ENCODE peak calls at places on chromosomes 12 and 14, in seven cellular contexts. One of them, this sample, is unnamed.
A peak's percentile ranks its signal among the peaks of the same experiment; 100 is the strongest.

GRCh38 chr14:58783801-58784511 is 146.2 kb downstream of the DACT1 start:
- DNase-seq in neural progenitor cell: no peak
- DNase-seq in endothelial cell of umbilical vein: no peak
- DNase-seq in mesendoderm: no peak
- DNase-seq in IMR-90: peak; percentile 30
- DNase-seq in MM.1S: no peak
- DNase-seq in HCT116: no peak
- DNase-seq in this sample: no peak

GRCh38 chr14:62125793-62126192 is 363.6 kb downstream of the SNAPC1 start:
- DNase-seq in neural progenitor cell: no peak
- DNase-seq in endothelial cell of umbilical vein: no peak
- DNase-seq in mesendoderm: no peak
- DNase-seq in IMR-90: no peak
- DNase-seq in MM.1S: no peak
- DNase-seq in HCT116: no peak
- DNase-seq in this sample: no peak

GRCh38 chr12:115000038-115000437 is 316.1 kb upstream of the TBX3 start:
- DNase-seq in neural progenitor cell: no peak
- DNase-seq in endothelial cell of umbilical vein: no peak
- DNase-seq in mesendoderm: peak; percentile 72
- DNase-seq in IMR-90: peak; percentile 54
- DNase-seq in MM.1S: peak; percentile 33
- DNase-seq in HCT116: peak; percentile 54
- DNase-seq in this sample: peak; percentile 75

GRCh38 chr12:26238341-26239126 is 43.2 kb downstream of the SSPN start:
- DNase-seq in neural progenitor cell: no peak
- DNase-seq in endothelial cell of umbilical vein: no peak
- DNase-seq in mesendoderm: no peak
- DNase-seq in IMR-90: no peak
- DNase-seq in MM.1S: no peak
- DNase-seq in HCT116: no peak
- DNase-seq in this sample: no peak

GRCh38 chr12:5428332-5429221 is 3.3 kb upstream of the NTF3 start:
- DNase-seq in neural progenitor cell: peak; percentile 70
- DNase-seq in endothelial cell of umbilical vein: peak; percentile 50
- DNase-seq in mesendoderm: peak; percentile 74
- DNase-seq in IMR-90: peak; percentile 75
- DNase-seq in MM.1S: no peak
- DNase-seq in HCT116: no peak
- DNase-seq in this sample: peak; percentile 42

GRCh38 chr14:51014086-51014485 is 69.8 kb upstream of the PYGL start:
- DNase-seq in neural progenitor cell: peak; percentile 40
- DNase-seq in endothelial cell of umbilical vein: no peak
- DNase-seq in mesendoderm: no peak
- DNase-seq in IMR-90: peak; percentile 67
- DNase-seq in MM.1S: no peak
- DNase-seq in HCT116: no peak
- DNase-seq in this sample: no peak

GRCh38 chr14:61553730-61554641 is 141.3 kb upstream of the HIF1A start:
- DNase-seq in neural progenitor cell: peak; percentile 67
- DNase-seq in endothelial cell of umbilical vein: no peak
- DNase-seq in mesendoderm: no peak
- DNase-seq in IMR-90: peak; percentile 98
- DNase-seq in MM.1S: no peak
- DNase-seq in HCT116: no peak
- DNase-seq in this sample: peak; percentile 86

GRCh38 chr14:72000907-72001306 is 68.7 kb downstream of the RGS6 start:
- DNase-seq in neural progenitor cell: no peak
- DNase-seq in endothelial cell of umbilical vein: no peak
- DNase-seq in mesendoderm: no peak
- DNase-seq in IMR-90: no peak
- DNase-seq in MM.1S: no peak
- DNase-seq in HCT116: no peak
- DNase-seq in this sample: no peak

GRCh38 chr12:103423061-103423473 is 72.7 kb downstream of the C12orf42 start:
- DNase-seq in neural progenitor cell: peak; percentile 60
- DNase-seq in endothelial cell of umbilical vein: no peak
- DNase-seq in mesendoderm: no peak
- DNase-seq in IMR-90: no peak
- DNase-seq in MM.1S: no peak
- DNase-seq in HCT116: no peak
- DNase-seq in this sample: no peak

GRCh38 chr14:76957224-76957881 is 71.2 kb downstream of the IRF2BPL start:
- DNase-seq in neural progenitor cell: no peak
- DNase-seq in endothelial cell of umbilical vein: peak; percentile 48
- DNase-seq in mesendoderm: peak; percentile 84
- DNase-seq in IMR-90: no peak
- DNase-seq in MM.1S: no peak
- DNase-seq in HCT116: no peak
- DNase-seq in this sample: no peak

GRCh38 chr14:30988509-30988908 is 36.9 kb upstream of the AP4S1 start:
- DNase-seq in neural progenitor cell: no peak
- DNase-seq in endothelial cell of umbilical vein: peak; percentile 13
- DNase-seq in mesendoderm: no peak
- DNase-seq in IMR-90: peak; percentile 61
- DNase-seq in MM.1S: no peak
- DNase-seq in HCT116: no peak
- DNase-seq in this sample: no peak

GRCh38 chr12:122051231-122051876 is 27.2 kb upstream of the MLXIP start:
- DNase-seq in neural progenitor cell: no peak
- DNase-seq in endothelial cell of umbilical vein: peak; percentile 39
- DNase-seq in mesendoderm: no peak
- DNase-seq in IMR-90: peak; percentile 44
- DNase-seq in MM.1S: no peak
- DNase-seq in HCT116: no peak
- DNase-seq in this sample: no peak

DNA sequence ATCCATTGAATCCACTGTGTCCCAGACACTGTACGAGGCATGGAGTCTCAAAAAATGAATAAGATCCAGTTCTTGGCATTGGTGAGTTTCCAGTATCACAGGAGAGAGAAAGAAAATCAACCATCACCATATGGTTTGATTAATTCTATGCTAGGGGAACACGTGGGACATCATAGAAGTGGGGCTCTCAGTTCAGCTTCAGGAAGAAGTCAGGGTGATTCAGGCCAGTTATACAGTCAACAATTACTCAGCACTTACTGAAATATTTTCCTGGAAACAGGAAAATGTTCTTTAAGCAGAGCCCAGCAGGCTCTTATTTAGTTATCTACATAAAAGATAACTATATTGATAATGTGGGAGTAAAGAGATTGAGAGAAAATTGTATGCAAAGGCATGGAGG is 407.2 kb downstream of the NOVA1 start:
- DNase-seq in neural progenitor cell: no peak
- DNase-seq in endothelial cell of umbilical vein: peak; percentile 54
- DNase-seq in mesendoderm: no peak
- DNase-seq in IMR-90: no peak
- DNase-seq in MM.1S: no peak
- DNase-seq in HCT116: no peak
- DNase-seq in this sample: no peak
- H3K4me3 ChIP-seq in neural progenitor cell: no peak overlapping the region
- H3K4me3 ChIP-seq in endothelial cell of umbilical vein: no peak overlapping the region
- H3K4me3 ChIP-seq in mesendoderm: no peak overlapping the region
- H3K4me3 ChIP-seq in IMR-90: no peak overlapping the region
- H3K4me3 ChIP-seq in MM.1S: no peak overlapping the region
- H3K4me3 ChIP-seq in HCT116: no peak overlapping the region
- H3K4me3 ChIP-seq in this sample: no peak overlapping the region

DNA sequence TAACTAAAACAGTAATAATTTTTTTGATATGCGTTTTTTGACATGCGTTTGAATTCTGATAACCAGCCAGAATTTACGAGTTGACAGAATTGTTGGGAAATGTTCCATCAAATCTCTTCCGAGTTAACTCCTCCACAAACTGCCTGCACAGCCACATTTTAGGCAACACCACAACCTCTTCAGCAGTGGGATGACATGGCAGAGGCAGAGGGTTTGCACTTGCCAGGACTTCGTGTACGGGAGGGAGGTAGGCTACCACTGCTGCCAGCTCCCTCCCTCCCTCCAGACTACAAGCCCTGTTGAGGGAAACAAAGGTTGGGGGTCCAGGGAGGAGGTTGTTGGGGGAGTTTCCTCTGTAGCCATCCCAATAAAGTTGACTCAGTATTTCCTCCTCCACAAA is 14.5 kb upstream of the ACTR6 start:
- DNase-seq in neural progenitor cell: no peak
- DNase-seq in endothelial cell of umbilical vein: no peak
- DNase-seq in mesendoderm: no peak
- DNase-seq in IMR-90: no peak
- DNase-seq in MM.1S: no peak
- DNase-seq in HCT116: no peak
- DNase-seq in this sample: no peak
- H3K9ac ChIP-seq in neural progenitor cell: no peak overlapping the region
- H3K9ac ChIP-seq in endothelial cell of umbilical vein: no peak overlapping the region
- H3K9ac ChIP-seq in mesendoderm: no peak overlapping the region
- H3K9ac ChIP-seq in IMR-90: no peak overlapping the region
- H3K9ac ChIP-seq in MM.1S: no peak overlapping the region
- H3K9ac ChIP-seq in HCT116: no peak overlapping the region
- H3K9ac ChIP-seq in this sample: no peak overlapping the region

GRCh38 chr12:113248046-113248825 is 27.0 kb downstream of the TPCN1 start:
- DNase-seq in neural progenitor cell: no peak
- DNase-seq in endothelial cell of umbilical vein: no peak
- DNase-seq in mesendoderm: no peak
- DNase-seq in IMR-90: no peak
- DNase-seq in MM.1S: no peak
- DNase-seq in HCT116: no peak
- DNase-seq in this sample: no peak
- H3K4me2 ChIP-seq in neural progenitor cell: no peak overlapping the region
- H3K4me2 ChIP-seq in endothelial cell of umbilical vein: no peak overlapping the region
- H3K4me2 ChIP-seq in mesendoderm: no peak overlapping the region
- H3K4me2 ChIP-seq in IMR-90: no peak overlapping the region
- H3K4me2 ChIP-seq in MM.1S: no peak overlapping the region
- H3K4me2 ChIP-seq in HCT116: no peak overlapping the region
- H3K4me2 ChIP-seq in this sample: no peak overlapping the region

GRCh38 chr12:106582661-106583577 is at the start of gene RFX4:
- DNase-seq in neural progenitor cell: peak; percentile 89
- DNase-seq in endothelial cell of umbilical vein: no peak
- DNase-seq in mesendoderm: peak; percentile 74
- DNase-seq in IMR-90: no peak
- DNase-seq in MM.1S: no peak
- DNase-seq in HCT116: no peak
- DNase-seq in this sample: no peak
- H3K4me3 ChIP-seq in neural progenitor cell: peak within 1 kb of the TSS; percentile 49
- H3K4me3 ChIP-seq in endothelial cell of umbilical vein: no peak within 1 kb of the TSS
- H3K4me3 ChIP-seq in mesendoderm: peak within 1 kb of the TSS; percentile 68
- H3K4me3 ChIP-seq in IMR-90: no peak within 1 kb of the TSS
- H3K4me3 ChIP-seq in MM.1S: peak within 1 kb of the TSS; percentile 12
- H3K4me3 ChIP-seq in HCT116: no peak within 1 kb of the TSS
- H3K4me3 ChIP-seq in this sample: no peak within 1 kb of the TSS

DNA sequence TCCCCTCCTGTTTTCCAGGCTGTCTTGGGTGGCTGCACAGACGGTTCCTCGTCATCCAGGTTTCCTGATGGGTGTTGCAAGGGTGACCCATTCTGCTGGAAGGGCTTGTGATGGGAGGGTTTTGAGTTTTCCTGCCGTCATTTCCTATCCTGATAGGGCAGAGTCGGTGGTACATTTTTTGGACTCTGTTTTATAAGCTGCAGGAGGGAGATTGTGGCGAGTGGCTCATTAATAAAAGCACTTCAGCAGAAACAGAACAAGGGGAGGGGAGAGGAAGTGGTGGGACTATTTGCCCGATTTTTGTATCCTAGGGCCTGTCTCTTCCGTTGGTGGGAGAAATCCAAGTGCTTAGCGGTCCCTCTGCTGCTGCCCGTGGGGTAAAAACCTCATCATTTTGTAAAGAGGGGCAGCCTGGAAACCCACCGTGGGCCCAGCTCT is 40.0 kb downstream of the TSPAN9 start:
- DNase-seq in neural progenitor cell: no peak
- DNase-seq in endothelial cell of umbilical vein: peak; percentile 69
- DNase-seq in mesendoderm: no peak
- DNase-seq in IMR-90: peak; percentile 78
- DNase-seq in MM.1S: no peak
- DNase-seq in HCT116: no peak
- DNase-seq in this sample: no peak
- H3K9ac ChIP-seq in neural progenitor cell: no peak overlapping the region
- H3K9ac ChIP-seq in endothelial cell of umbilical vein: peak overlapping the region; percentile 35
- H3K9ac ChIP-seq in mesendoderm: no peak overlapping the region
- H3K9ac ChIP-seq in IMR-90: no peak overlapping the region
- H3K9ac ChIP-seq in MM.1S: no peak overlapping the region
- H3K9ac ChIP-seq in HCT116: no peak overlapping the region
- H3K9ac ChIP-seq in this sample: no peak overlapping the region